ENCODE peak calls at places on chromosome 17, in ten cellular contexts. R is upper lobe of right lung, L is kidney epithelial cell, A is AG04450, B is left lung, G is foreskin fibroblast, I is heart left ventricle, Z is stomach, C is psoas muscle, Q is AG09309. M is an unnamed sample.

GRCh38 chr17:79934653-79934970 is 95.4 kb upstream of the CBX4 start:
- DNase-seq in R (no peak), L (no peak), A (no peak), B (no peak), G (no peak), I (no peak), Z (no peak), C (peak), Q (no peak), M (no peak)

GRCh38 chr17:74071280-74071679 is 132.2 kb upstream of the RPL38 start:
- DNase-seq in R (no peak), L (no peak), A (no peak), B (no peak), G (no peak), I (no peak), Z (no peak), C (no peak), Q (no peak), M (no peak)

GRCh38 chr17:2239882-2240430 is 63.6 kb downstream of the SMG6 start:
- DNase-seq in R (no peak), L (peak), A (peak), B (peak), G (peak), I (peak), Z (peak), C (peak), Q (peak), M (no peak)

GRCh38 chr17:35313875-35314409 is 59.5 kb downstream of the SLFN11 start:
- DNase-seq in R (peak), L (no peak), A (no peak), B (no peak), G (no peak), I (peak), Z (no peak), C (peak), Q (no peak), M (no peak)

GRCh38 chr17:9148908-9149536 is 127.7 kb downstream of the NTN1 start:
- DNase-seq in R (no peak), L (no peak), A (no peak), B (no peak), G (no peak), I (no peak), Z (no peak), C (no peak), Q (no peak), M (no peak)

GRCh38 chr17:27824176-27824575 is 23.8 kb upstream of the NOS2 start:
- DNase-seq in R (no peak), L (no peak), A (no peak), B (no peak), G (no peak), I (no peak), Z (no peak), C (no peak), Q (no peak), M (no peak)

GRCh38 chr17:10261098-10261497 is 62.7 kb upstream of the GAS7 start:
- DNase-seq in R (no peak), L (no peak), A (no peak), B (no peak), G (no peak), I (no peak), Z (no peak), C (no peak), Q (no peak), M (no peak)

GRCh38 chr17:31571124-31571892 is 179.8 kb downstream of the RAB11FIP4 start:
- DNase-seq in R (no peak), L (no peak), A (peak), B (peak), G (peak), I (peak), Z (peak), C (peak), Q (no peak), M (no peak)

GRCh38 chr17:31586946-31587345 is 195.5 kb downstream of the RAB11FIP4 start:
- DNase-seq in R (no peak), L (no peak), A (no peak), B (no peak), G (peak), I (no peak), Z (no peak), C (no peak), Q (no peak), M (no peak)

GRCh38 chr17:19286751-19287341 is 49.7 kb downstream of the EPN2 start:
- DNase-seq in R (no peak), L (no peak), A (no peak), B (no peak), G (no peak), I (no peak), Z (no peak), C (no peak), Q (no peak), M (no peak)

GRCh38 chr17:45093444-45094110 is 32.5 kb downstream of the NMT1 start:
- DNase-seq in R (no peak), L (no peak), A (no peak), B (no peak), G (no peak), I (no peak), Z (no peak), C (peak), Q (no peak), M (no peak)

GRCh38 chr17:20735796-20736195 is 156.3 kb downstream of the CDRT15L2 start:
- DNase-seq in R (no peak), L (no peak), A (no peak), B (no peak), G (no peak), I (no peak), Z (no peak), C (no peak), Q (no peak), M (peak)

GRCh38 chr17:69434164-69434579 is 19.7 kb downstream of the MAP2K6 start:
- DNase-seq in R (no peak), L (peak), A (no peak), B (no peak), G (peak), I (no peak), Z (no peak), C (no peak), Q (no peak), M (no peak)

GRCh38 chr17:73091410-73091769 is 1.1 kb downstream of the SLC39A11 start:
- DNase-seq in R (no peak), L (no peak), A (no peak), B (no peak), G (no peak), I (no peak), Z (no peak), C (no peak), Q (no peak), M (no peak)

GRCh38 chr17:35692811-35693210 is 38.6 kb upstream of the RASL10B start:
- DNase-seq in R (no peak), L (no peak), A (no peak), B (no peak), G (no peak), I (no peak), Z (no peak), C (no peak), Q (no peak), M (no peak)

GRCh38 chr17:57900991-57901743 is 51.3 kb upstream of the MRPS23 start:
- DNase-seq in R (no peak), L (no peak), A (no peak), B (no peak), G (no peak), I (no peak), Z (peak), C (peak), Q (no peak), M (peak)

GRCh38 chr17:57899822-57900221 is 50.0 kb upstream of the MRPS23 start:
- DNase-seq in R (peak), L (no peak), A (no peak), B (peak), G (no peak), I (no peak), Z (peak), C (peak), Q (no peak), M (peak)

GRCh38 chr17:57898487-57899311 is 48.9 kb upstream of the MRPS23 start:
- DNase-seq in R (peak), L (no peak), A (no peak), B (peak), G (peak), I (peak), Z (peak), C (peak), Q (no peak), M (no peak)

GRCh38 chr17:57902117-57902799 is 52.4 kb upstream of the MRPS23 start:
- DNase-seq in R (no peak), L (no peak), A (no peak), B (no peak), G (no peak), I (no peak), Z (no peak), C (peak), Q (no peak), M (no peak)

GRCh38 chr17:57899391-57899790 is 49.5 kb upstream of the MRPS23 start:
- DNase-seq in R (no peak), L (no peak), A (no peak), B (no peak), G (no peak), I (no peak), Z (no peak), C (peak), Q (no peak), M (no peak)
- H3K4me3 ChIP-seq in R (no peak), L (no peak), A (no peak), B (no peak), G (no peak), I (no peak), Z (no peak), C (no peak), Q (no peak), M (no peak)

DNA sequence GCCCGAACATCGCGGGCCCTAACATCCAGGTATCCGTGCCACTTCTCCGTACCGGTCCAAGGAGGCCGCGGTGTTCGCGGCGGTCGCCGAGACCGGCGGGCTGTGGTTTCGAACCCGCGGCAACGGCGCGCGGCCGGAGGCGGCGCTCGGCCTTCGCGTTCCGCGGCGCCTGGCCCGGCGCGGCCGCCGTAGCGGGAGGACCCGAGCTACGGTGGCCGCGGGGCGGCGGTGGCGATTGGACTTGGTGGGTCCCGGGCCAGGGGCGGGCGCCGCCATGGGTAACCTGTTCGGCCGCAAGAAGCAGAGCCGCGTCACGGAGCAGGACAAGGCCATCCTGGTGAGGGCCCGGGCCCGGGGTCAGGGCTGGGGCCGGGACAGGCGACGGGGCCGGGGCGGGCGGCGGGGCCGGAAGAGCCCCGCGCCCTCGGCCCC is at the start of gene CHMP6:
- DNase-seq in R (peak), L (no peak), A (peak), B (peak), G (peak), I (peak), Z (peak), C (peak), Q (no peak), M (no peak)
- TF ChIP-seq CTCF in R (no peak), L (no peak), A (no peak), B (no peak), G (no peak), I (peak), Z (no peak), C (peak), Q (no peak), M (peak)

GRCh38 chr17:42290577-42290976 is 2.3 kb downstream of the STAT5A start:
- DNase-seq in R (peak), L (no peak), A (no peak), B (peak), G (no peak), I (no peak), Z (no peak), C (peak), Q (no peak), M (no peak)

GRCh38 chr17:42289863-42290165 is 1.5 kb downstream of the STAT5A start:
- DNase-seq in R (peak), L (no peak), A (no peak), B (no peak), G (no peak), I (no peak), Z (no peak), C (no peak), Q (no peak), M (no peak)

GRCh38 chr17:42287305-42288077 is 807 bp upstream of the STAT5A start:
- DNase-seq in R (peak), L (no peak), A (no peak), B (peak), G (peak), I (peak), Z (peak), C (peak), Q (no peak), M (no peak)

GRCh38 chr17:42288078-42288984 is at the start of gene STAT5A:
- DNase-seq in R (peak), L (peak), A (peak), B (peak), G (peak), I (peak), Z (peak), C (peak), Q (no peak), M (peak)

DNA sequence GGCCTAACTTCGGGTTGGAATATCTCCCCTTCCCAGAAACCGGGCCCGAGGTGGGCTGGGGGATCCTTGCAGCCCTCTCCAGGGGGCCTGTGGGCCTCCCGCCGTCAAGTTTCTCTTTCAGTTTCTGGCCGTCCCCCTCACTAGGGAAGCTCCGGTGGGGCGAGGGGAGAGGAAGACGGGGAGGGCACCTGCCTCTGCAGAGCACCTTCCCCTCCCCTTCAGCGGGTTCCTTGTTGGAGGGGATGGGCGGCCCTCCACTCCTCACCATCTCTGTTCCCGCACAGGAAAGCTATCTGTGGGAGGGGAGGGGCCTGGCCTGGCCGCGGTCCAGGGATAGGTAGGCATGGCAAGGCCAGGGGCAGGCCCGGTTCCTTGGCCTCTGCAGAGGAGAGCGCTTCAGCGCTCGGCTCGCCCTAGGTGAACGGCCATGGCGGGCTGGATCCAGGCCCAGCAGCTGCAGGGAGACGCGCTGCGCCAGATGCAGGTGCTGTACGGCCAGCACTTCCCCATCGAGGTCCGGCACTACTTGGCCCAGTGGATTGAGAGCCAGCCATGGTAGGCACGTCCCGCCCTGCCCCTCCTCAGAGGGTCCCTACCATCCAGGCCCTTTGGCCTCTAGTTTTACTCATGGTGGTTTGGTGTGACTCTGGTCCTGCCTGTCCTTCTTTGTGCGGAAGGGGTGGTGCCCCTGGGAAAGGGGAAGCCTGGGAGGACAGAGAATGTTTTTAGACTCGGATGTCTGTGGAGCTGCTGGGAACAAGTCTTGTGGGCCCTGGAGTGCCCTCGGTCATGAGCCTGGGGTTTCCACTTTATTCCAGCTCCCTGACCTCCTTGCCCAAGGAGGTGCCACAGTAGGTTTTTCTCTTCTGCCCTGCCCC is 926 bp downstream of the STAT5A start:
- DNase-seq in R (peak), L (no peak), A (no peak), B (peak), G (no peak), I (peak), Z (peak), C (peak), Q (no peak), M (no peak)
- H3K4me3 ChIP-seq in R (peak), L (peak), A (peak), B (peak), G (peak), I (peak), Z (peak), C (peak), Q (peak), M (peak)

DNA sequence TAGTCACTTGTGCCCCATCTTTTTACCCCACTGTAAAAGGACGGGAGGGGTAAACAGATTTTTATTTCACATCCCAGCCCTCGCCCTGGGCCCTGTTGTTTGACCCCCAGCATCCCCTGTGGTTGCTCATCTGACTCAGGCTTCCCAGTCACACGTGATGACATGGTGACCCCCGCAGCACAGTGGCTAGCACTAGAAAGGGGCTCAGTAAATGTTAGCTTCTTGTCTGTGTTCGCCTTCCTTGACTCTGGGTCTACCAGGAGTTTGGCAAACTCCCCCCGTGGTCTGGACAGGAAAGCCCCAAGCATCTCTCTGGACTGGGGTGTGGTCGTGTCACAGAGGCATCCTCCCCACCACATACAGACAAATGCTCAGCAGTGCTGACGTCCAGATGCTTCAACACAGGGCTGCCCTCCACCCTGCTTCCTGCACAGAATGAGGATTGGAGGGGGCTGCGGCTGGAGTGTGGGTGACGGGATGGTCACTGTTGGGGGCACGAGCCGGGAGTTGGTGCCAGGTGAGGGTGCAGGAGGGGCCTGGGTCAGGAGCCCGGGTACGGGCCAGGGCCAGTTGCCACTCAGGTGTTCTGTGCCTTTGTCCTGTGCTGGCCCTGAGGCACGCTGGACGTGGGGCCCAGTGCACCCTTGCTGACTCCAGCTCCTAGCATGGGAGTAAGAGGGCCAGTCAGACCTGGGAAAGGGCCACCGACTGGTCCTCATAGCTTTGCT is 69.1 kb downstream of the METRNL start:
- DNase-seq in R (no peak), L (no peak), A (no peak), B (no peak), G (no peak), I (no peak), Z (no peak), C (no peak), Q (no peak), M (no peak)
- TF ChIP-seq CTCF in R (no peak), L (no peak), A (no peak), B (no peak), G (no peak), I (no peak), Z (no peak), C (no peak), Q (no peak), M (no peak)

DNA sequence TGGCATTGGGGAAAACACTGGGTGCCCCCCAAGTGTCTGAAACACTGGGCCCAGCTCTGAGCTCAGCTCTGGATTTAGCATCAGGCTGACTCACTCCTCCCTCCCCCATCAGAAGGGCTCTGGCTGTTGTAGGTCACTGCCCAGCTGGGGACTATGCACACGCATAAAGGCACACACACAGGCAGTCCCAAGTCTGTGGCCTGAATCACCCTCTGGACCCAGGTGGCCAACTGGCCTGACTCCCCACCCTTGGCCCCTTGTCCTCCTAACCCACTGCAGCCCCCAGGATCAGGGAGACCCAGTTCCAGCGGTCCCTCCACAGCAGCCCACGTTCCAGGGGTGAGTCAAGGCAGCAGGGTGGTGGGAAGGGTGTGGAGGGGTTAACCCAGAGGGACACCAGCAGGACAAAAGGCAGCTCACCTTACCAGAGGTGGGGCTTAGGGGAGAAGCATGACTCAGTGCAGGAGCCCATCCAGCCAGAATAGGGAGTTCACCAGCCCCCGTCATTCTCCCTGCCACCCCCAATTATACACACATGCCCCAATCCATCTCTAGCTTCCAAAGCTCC is 47.0 kb downstream of the MYO18A start:
- DNase-seq in R (no peak), L (no peak), A (no peak), B (no peak), G (peak), I (peak), Z (no peak), C (peak), Q (no peak), M (no peak)
- H3K4me3 ChIP-seq in R (no peak), L (no peak), A (no peak), B (no peak), G (no peak), I (peak), Z (no peak), C (peak), Q (no peak), M (no peak)

GRCh38 chr17:39946551-39947330 is 16.1 kb upstream of the GSDMA start:
- DNase-seq in R (no peak), L (no peak), A (no peak), B (no peak), G (no peak), I (no peak), Z (no peak), C (no peak), Q (no peak), M (no peak)
- TF ChIP-seq CTCF in R (no peak), L (no peak), A (no peak), B (no peak), G (no peak), I (no peak), Z (no peak), C (no peak), Q (no peak), M (no peak)

GRCh38 chr17:40646791-40647548 is 648 bp downstream of the SMARCE1 start:
- DNase-seq in R (no peak), L (no peak), A (no peak), B (peak), G (no peak), I (no peak), Z (no peak), C (no peak), Q (peak), M (no peak)

GRCh38 chr17:40645291-40645690 is 2.3 kb downstream of the SMARCE1 start:
- DNase-seq in R (no peak), L (no peak), A (no peak), B (no peak), G (no peak), I (no peak), Z (no peak), C (no peak), Q (no peak), M (no peak)

GRCh38 chr17:40648326-40648968 is 829 bp upstream of the SMARCE1 start:
- DNase-seq in R (no peak), L (peak), A (no peak), B (no peak), G (peak), I (no peak), Z (peak), C (no peak), Q (no peak), M (no peak)

GRCh38 chr17:40647549-40648325 is at the start of gene SMARCE1:
- DNase-seq in R (peak), L (no peak), A (peak), B (peak), G (peak), I (peak), Z (peak), C (peak), Q (peak), M (no peak)

GRCh38 chr17:40645932-40646331 is 1.7 kb downstream of the SMARCE1 start:
- DNase-seq in R (no peak), L (no peak), A (no peak), B (no peak), G (no peak), I (no peak), Z (no peak), C (no peak), Q (no peak), M (no peak)
- H3K4me3 ChIP-seq in R (no peak), L (no peak), A (no peak), B (peak), G (peak), I (no peak), Z (no peak), C (peak), Q (no peak), M (no peak)

M was measured in LNCaP clone FGC.